ENCODE peak calls at places on chromosomes 6 and 20, in four cellular contexts. T, R, V and W are unnamed samples.

GRCh38 chr6:28281288-28282064 is at the start of gene PGBD1:
- DNase-seq in T (peak), R (peak), V (peak), W (peak)

GRCh38 chr20:58712823-58713731 is 20.5 kb downstream of the NPEPL1 start:
- DNase-seq in T (no peak), R (peak), V (no peak), W (no peak)

GRCh38 chr6:124962617-124963415 is 579 bp downstream of the RNF217 start:
- DNase-seq in T (no peak), R (peak), V (peak), W (peak)

GRCh38 chr6:36938536-36938935 is 16.0 kb upstream of the PI16 start:
- DNase-seq in T (peak), R (no peak), V (peak), W (peak)

GRCh38 chr6:42313038-42313437 is 95.4 kb upstream of the MRPS10 start:
- DNase-seq in T (peak), R (no peak), V (peak), W (no peak)

GRCh38 chr6:152727507-152727906 is 23.1 kb upstream of the VIP start:
- DNase-seq in T (no peak), R (no peak), V (no peak), W (no peak)

GRCh38 chr6:123589973-123590372 is 46.8 kb downstream of the TRDN start:
- DNase-seq in T (no peak), R (no peak), V (no peak), W (no peak)

GRCh38 chr20:63536241-63536977 is 767 bp downstream of the PTK6 start:
- DNase-seq in T (peak), R (peak), V (peak), W (peak)

GRCh38 chr6:5626727-5627426 is 365.6 kb downstream of the FARS2 start:
- DNase-seq in T (no peak), R (no peak), V (no peak), W (no peak)

GRCh38 chr6:53357576-53358343 is 9.0 kb upstream of the ELOVL5 start:
- DNase-seq in T (no peak), R (no peak), V (no peak), W (no peak)

GRCh38 chr6:122200441-122200840 is 199.0 kb upstream of the HSF2 start:
- DNase-seq in T (peak), R (no peak), V (peak), W (no peak)

GRCh38 chr6:165566088-165566828 is 96.8 kb downstream of the PDE10A start:
- DNase-seq in T (no peak), R (no peak), V (no peak), W (no peak)

GRCh38 chr6:10146723-10147451 is 268.0 kb downstream of the TFAP2A start:
- DNase-seq in T (peak), R (no peak), V (peak), W (peak)

GRCh38 chr6:54916858-54917257 is 70.3 kb downstream of the FAM83B start:
- DNase-seq in T (no peak), R (no peak), V (no peak), W (peak)

GRCh38 chr6:55282145-55282544 is 45.1 kb upstream of the GFRAL start:
- DNase-seq in T (peak), R (no peak), V (no peak), W (no peak)

GRCh38 chr6:84842526-84843161 is 78.2 kb upstream of the TBX18 start:
- DNase-seq in T (peak), R (no peak), V (peak), W (peak)

GRCh38 chr20:16290358-16290757 is 282.9 kb downstream of the KIF16B start:
- DNase-seq in T (no peak), R (no peak), V (no peak), W (no peak)

GRCh38 chr6:35765739-35766138 is 10.7 kb upstream of the CLPSL2 start:
- DNase-seq in T (no peak), R (no peak), V (no peak), W (no peak)

GRCh38 chr20:6067765-6068318 is 14.0 kb upstream of the LRRN4 start:
- DNase-seq in T (no peak), R (no peak), V (no peak), W (no peak)

GRCh38 chr6:4358414-4359107 is 223.2 kb upstream of the ECI2 start:
- DNase-seq in T (peak), R (peak), V (peak), W (peak)

GRCh38 chr6:104402572-104402971 is 457.1 kb downstream of the HACE1 start:
- DNase-seq in T (no peak), R (no peak), V (no peak), W (peak)

GRCh38 chr6:3755637-3756515 is 4.4 kb upstream of the PXDC1 start:
- DNase-seq in T (no peak), R (no peak), V (no peak), W (no peak)

GRCh38 chr20:52312131-52312729 is 120.7 kb upstream of the ZFP64 start:
- DNase-seq in T (peak), R (no peak), V (peak), W (peak)
- TF ChIP-seq CTCF in T (peak), R (peak), V (peak), W (peak)

DNA sequence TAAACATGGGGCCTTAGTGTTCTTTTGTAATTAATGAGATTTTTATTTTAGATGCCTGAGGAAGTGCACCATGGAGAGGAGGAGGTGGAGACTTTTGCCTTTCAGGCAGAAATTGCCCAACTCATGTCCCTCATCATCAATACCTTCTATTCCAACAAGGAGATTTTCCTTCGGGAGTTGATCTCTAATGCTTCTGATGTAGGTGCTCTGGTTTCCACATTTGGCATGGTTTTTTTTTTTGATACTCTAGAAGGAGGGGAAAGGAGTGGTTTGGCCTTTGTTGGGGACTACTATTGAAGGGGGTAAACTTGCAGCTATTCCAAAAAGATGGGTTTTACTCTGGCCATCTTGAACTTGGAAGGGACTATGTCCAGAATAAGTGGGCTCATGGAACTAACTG is 1.7 kb downstream of the HSP90AB1 start:
- DNase-seq in T (no peak), R (no peak), V (no peak), W (no peak)
- H3K4me3 ChIP-seq in T (peak), R (peak), V (peak), W (peak)

GRCh38 chr6:30824698-30825097 is 59.6 kb upstream of the DDR1 start:
- DNase-seq in T (no peak), R (peak), V (no peak), W (no peak)

GRCh38 chr6:30819287-30819917 is 64.9 kb upstream of the DDR1 start:
- DNase-seq in T (peak), R (no peak), V (no peak), W (peak)

GRCh38 chr6:30818426-30818841 is 65.9 kb upstream of the DDR1 start:
- DNase-seq in T (peak), R (no peak), V (peak), W (peak)

GRCh38 chr6:30820196-30820595 is 64.1 kb upstream of the DDR1 start:
- DNase-seq in T (peak), R (no peak), V (peak), W (peak)

GRCh38 chr6:30821862-30822784 is 62.2 kb upstream of the DDR1 start:
- DNase-seq in T (peak), R (no peak), V (peak), W (peak)
- TF ChIP-seq CTCF in T (peak), R (peak), V (peak), W (peak)

GRCh38 chr6:108169801-108170606 is 4.2 kb downstream of the NR2E1 start:
- DNase-seq in T (no peak), R (no peak), V (no peak), W (no peak)
- H3K4me3 ChIP-seq in T (no peak), R (no peak), V (no peak), W (no peak)